ENCODE peak calls at places on chromosomes 7 and 10, in six cellular contexts. Z is GM12892, S is GM12878, K is H1, R is SK-N-SH, B is HepG2. G is an unnamed sample.

GRCh38 chr10:132169766-132170560 is 16.8 kb upstream of the DPYSL4 start:
- DNase-seq in Z (no peak), S (no peak), K (no peak), R (no peak), B (no peak), G (no peak)

GRCh38 chr10:97701438-97702064 is 12.0 kb upstream of the MARVELD1 start:
- DNase-seq in Z (peak; percentile 53), S (no peak), K (no peak), R (peak; percentile 78), B (peak; percentile 70), G (peak; percentile 68)

GRCh38 chr10:74377476-74377875 is 226.5 kb downstream of the ADK start:
- DNase-seq in Z (no peak), S (no peak), K (no peak), R (no peak), B (peak; percentile 7), G (no peak)

GRCh38 chr7:81410471-81411117 is 359.3 kb downstream of the HGF start:
- DNase-seq in Z (no peak), S (no peak), K (no peak), R (no peak), B (no peak), G (no peak)

GRCh38 chr7:138499340-138499739 is 39.3 kb downstream of the TRIM24 start:
- DNase-seq in Z (no peak), S (no peak), K (no peak), R (no peak), B (no peak), G (no peak)

GRCh38 chr10:80373566-80373965 is 17.0 kb downstream of the DYDC2 start:
- DNase-seq in Z (no peak), S (no peak), K (no peak), R (no peak), B (no peak), G (no peak)

GRCh38 chr7:95865716-95866371 is 93.5 kb downstream of the DYNC1I1 start:
- DNase-seq in Z (no peak), S (no peak), K (no peak), R (no peak), B (peak; percentile 25), G (no peak)

GRCh38 chr10:49645417-49646255 is 31.8 kb downstream of the CHAT start:
- DNase-seq in Z (no peak), S (no peak), K (no peak), R (no peak), B (no peak), G (no peak)

GRCh38 chr7:2520131-2520807 is 695 bp downstream of the LFNG start:
- DNase-seq in Z (no peak), S (no peak), K (no peak), R (peak; percentile 90), B (no peak), G (no peak)

DNA sequence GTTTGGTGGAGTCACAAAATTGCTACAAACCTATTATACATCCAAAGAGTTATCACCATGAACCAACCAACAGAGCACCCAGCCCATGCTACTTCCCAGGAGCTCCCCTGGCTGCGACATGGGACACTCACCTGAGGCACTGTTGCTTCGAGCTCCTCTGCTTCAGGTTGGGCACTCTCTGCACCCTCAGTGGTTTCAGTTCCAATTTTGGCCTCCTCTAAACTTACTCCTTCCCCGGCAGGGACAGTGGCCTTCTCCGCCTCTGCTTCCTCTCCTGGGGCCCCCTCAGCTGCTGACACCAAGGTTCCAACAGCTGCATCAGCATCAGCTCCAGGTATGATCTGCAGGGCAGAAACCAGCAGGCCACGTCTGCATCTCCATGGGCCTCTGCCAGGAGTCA is 120.4 kb upstream of the TARP start:
- DNase-seq in Z (peak; percentile 30), S (no peak), K (no peak), R (no peak), B (no peak), G (peak; percentile 18)
- TF ChIP-seq TAF1 in Z (no peak), S (no peak), K (no peak), R (no peak), B (no peak), G (no peak)

GRCh38 chr7:7185382-7185989 is 3.1 kb downstream of the C1GALT1 start:
- DNase-seq in Z (no peak), S (no peak), K (no peak), R (no peak), B (no peak), G (no peak)

GRCh38 chr7:7183833-7184463 is 1.6 kb downstream of the C1GALT1 start:
- DNase-seq in Z (no peak), S (no peak), K (no peak), R (no peak), B (no peak), G (no peak)

GRCh38 chr7:7182156-7183060 is at the start of gene C1GALT1:
- DNase-seq in Z (peak; percentile 64), S (peak; percentile 92), K (peak; percentile 95), R (peak; percentile 98), B (peak; percentile 95), G (peak; percentile 71)

GRCh38 chr7:7181519-7182155 is 707 bp upstream of the C1GALT1 start:
- DNase-seq in Z (peak; percentile 14), S (peak; percentile 68), K (no peak), R (peak; percentile 55), B (peak; percentile 75), G (peak; percentile 22)

DNA sequence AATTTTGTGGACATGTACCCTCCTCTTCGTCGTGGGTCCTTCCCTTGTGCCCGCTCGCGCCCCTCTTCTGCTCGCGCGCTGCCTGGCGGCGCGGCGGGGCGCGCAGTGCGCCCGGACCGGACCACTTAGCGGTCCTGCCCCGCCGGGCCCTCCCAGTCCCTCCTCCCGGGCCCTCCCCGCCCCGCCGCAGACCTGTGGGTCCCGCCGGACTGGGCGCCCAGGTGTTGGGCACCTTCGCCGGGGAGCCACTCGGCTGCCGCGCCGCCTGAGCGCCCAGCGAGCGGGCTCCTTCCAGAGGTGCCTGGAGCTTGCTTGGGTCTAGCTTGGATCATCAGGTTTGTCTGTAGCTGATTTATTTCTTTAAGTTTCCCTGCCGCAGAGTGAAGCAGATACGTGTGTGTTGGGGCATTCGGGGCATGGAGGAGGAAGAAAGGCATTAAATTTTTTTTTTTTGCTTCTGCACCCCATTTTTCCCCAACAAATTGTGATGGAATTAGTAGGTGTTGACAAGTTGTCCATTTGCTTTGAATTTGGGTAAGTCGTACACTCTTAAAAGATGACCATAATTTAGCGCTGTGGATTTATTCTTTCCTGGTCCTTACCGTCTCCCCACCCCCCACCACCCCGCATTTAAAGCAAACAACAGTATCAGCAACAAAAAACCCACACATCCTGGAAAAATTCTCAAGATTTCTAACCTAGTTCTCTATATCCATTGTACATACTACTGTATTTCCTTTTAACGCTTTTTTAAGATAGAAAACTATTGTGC is 903 bp downstream of the C1GALT1 start:
- DNase-seq in Z (peak; percentile 27), S (no peak), K (no peak), R (peak; percentile 82), B (no peak), G (peak; percentile 23)
- TF ChIP-seq POLR2AphosphoS5 in Z (no peak), S (no peak), K (no peak), R (no peak), B (no peak), G (no peak)

GRCh38 chr7:106536079-106536478 is 124.9 kb downstream of the CCDC71L start:
- DNase-seq in Z (no peak), S (no peak), K (no peak), R (no peak), B (no peak), G (no peak)

GRCh38 chr7:106537119-106537518 is 123.8 kb downstream of the CCDC71L start:
- DNase-seq in Z (no peak), S (no peak), K (no peak), R (no peak), B (no peak), G (no peak)

GRCh38 chr7:106535234-106536026 is 125.5 kb downstream of the CCDC71L start:
- DNase-seq in Z (no peak), S (no peak), K (no peak), R (no peak), B (no peak), G (no peak)

GRCh38 chr7:106542550-106543220 is 118.3 kb downstream of the CCDC71L start:
- DNase-seq in Z (peak; percentile 26), S (peak; percentile 57), K (peak; percentile 38), R (peak; percentile 65), B (peak; percentile 48), G (peak; percentile 28)

DNA sequence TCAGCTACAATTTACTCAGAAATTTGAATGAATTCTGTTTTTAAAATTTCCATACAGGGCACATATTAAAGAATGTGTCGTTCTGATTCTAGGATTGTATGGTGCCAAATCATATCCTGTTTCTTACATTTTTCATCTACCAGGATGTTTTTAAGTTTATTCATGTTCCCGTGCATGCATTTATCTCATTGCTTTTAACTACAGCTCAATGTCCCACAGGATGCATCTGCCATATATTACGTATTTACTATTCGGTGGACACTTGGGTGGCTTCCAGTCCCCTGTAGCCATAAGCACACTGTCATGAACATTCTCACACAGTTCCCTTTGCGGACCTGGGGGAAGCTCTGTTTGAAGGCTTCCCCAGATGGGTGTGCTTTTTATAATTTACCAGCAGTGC is 122.3 kb downstream of the CCDC71L start:
- DNase-seq in Z (no peak), S (no peak), K (no peak), R (no peak), B (no peak), G (no peak)
- TF ChIP-seq TAF1 in Z (no peak), S (no peak), K (no peak), R (no peak), B (no peak), G (no peak)

GRCh38 chr10:32939296-32940111 is 18.5 kb downstream of the ITGB1 start:
- DNase-seq in Z (no peak), S (no peak), K (no peak), R (no peak), B (no peak), G (no peak)

GRCh38 chr10:32941357-32941756 is 16.7 kb downstream of the ITGB1 start:
- DNase-seq in Z (no peak), S (no peak), K (no peak), R (no peak), B (no peak), G (no peak)

GRCh38 chr10:32937824-32938482 is 20.1 kb downstream of the ITGB1 start:
- DNase-seq in Z (no peak), S (no peak), K (no peak), R (no peak), B (peak; percentile 52), G (no peak)

GRCh38 chr10:32940321-32941264 is 17.4 kb downstream of the ITGB1 start:
- DNase-seq in Z (no peak), S (no peak), K (no peak), R (no peak), B (no peak), G (no peak)

DNA sequence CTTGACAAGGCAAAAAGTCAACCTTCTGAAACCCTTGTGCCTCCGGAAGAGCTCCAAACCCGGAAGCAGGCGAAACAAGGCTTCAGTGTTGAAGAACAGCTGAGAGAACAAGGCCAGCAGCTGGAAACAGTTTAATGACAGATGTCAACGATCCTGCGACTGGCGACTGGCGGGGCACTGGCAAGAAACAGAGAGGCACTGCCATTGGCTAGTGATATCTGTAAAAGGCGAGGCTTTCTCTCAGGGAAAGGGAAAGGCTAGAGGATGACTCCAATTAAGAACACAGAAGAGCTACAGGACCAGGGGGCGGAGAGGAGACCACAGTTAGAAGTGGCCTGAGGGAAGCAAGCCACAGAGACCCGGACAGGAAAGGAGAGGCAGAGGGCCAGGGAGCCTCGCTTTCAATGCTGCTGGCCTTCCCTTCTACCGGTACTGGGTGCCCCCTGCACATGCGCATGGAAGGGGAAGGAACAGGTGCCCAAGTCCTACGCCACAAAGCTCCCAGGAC is 19.4 kb downstream of the ITGB1 start:
- DNase-seq in Z (no peak), S (no peak), K (no peak), R (peak; percentile 70), B (peak; percentile 83), G (no peak)
- TF ChIP-seq POLR2AphosphoS5 in Z (no peak), S (no peak), K (no peak), R (no peak), B (no peak), G (no peak)

G was measured in GM12891.